ENCODE peak calls at places on chromosome 14, in five cellular contexts. H, O, R, A and L are unnamed samples.

GRCh38 chr14:104118006-104118844 is 20.2 kb upstream of the KIF26A start:
- DNase-seq in H (no peak), O (no peak), R (no peak), A (peak), L (no peak)

GRCh38 chr14:36204674-36205073 is 28.2 kb upstream of the PTCSC3 start:
- DNase-seq in H (no peak), O (no peak), R (no peak), A (no peak), L (no peak)

GRCh38 chr14:72617391-72618011 is 276.4 kb downstream of the DPF3 start:
- DNase-seq in H (peak), O (no peak), R (peak), A (no peak), L (no peak)

GRCh38 chr14:98633380-98633779 is 638.6 kb downstream of the BCL11B start:
- DNase-seq in H (no peak), O (no peak), R (no peak), A (no peak), L (no peak)

GRCh38 chr14:21894003-21894897 is 220.6 kb upstream of the OR4E1 start:
- DNase-seq in H (peak), O (no peak), R (peak), A (no peak), L (no peak)

GRCh38 chr14:75306917-75307699 is 28.5 kb downstream of the FOS start:
- DNase-seq in H (peak), O (no peak), R (no peak), A (no peak), L (no peak)

GRCh38 chr14:88005978-88006851 is 1.3 kb downstream of the GPR65 start:
- DNase-seq in H (no peak), O (no peak), R (peak), A (no peak), L (peak)

GRCh38 chr14:99774204-99774497 is 19.1 kb upstream of the EML1 start:
- DNase-seq in H (no peak), O (no peak), R (no peak), A (no peak), L (no peak)

GRCh38 chr14:93970589-93970966 is 5.8 kb downstream of the ASB2 start:
- DNase-seq in H (no peak), O (no peak), R (peak), A (no peak), L (peak)

GRCh38 chr14:75181426-75182062 is 5.1 kb upstream of the TMED10 start:
- DNase-seq in H (no peak), O (no peak), R (no peak), A (no peak), L (no peak)

GRCh38 chr14:69107407-69108003 is 45.4 kb downstream of the DCAF5 start:
- DNase-seq in H (peak), O (peak), R (no peak), A (no peak), L (peak)

GRCh38 chr14:76502638-76503037 is 126.7 kb downstream of the ESRRB start:
- DNase-seq in H (no peak), O (no peak), R (no peak), A (no peak), L (no peak)

GRCh38 chr14:90970167-90970600 is 90.3 kb downstream of the RPS6KA5 start:
- DNase-seq in H (peak), O (no peak), R (no peak), A (no peak), L (no peak)

GRCh38 chr14:71138236-71139057 is 231.2 kb downstream of the PCNX1 start:
- DNase-seq in H (no peak), O (no peak), R (no peak), A (no peak), L (no peak)

GRCh38 chr14:59332727-59333126 is 132.5 kb downstream of the GPR135 start:
- DNase-seq in H (peak), O (peak), R (no peak), A (no peak), L (no peak)

GRCh38 chr14:102207831-102208365 is 68.2 kb downstream of the WDR20 start:
- DNase-seq in H (no peak), O (no peak), R (no peak), A (peak), L (no peak)

GRCh38 chr14:35047961-35048513 is 2.0 kb downstream of the FAM177A1 start:
- DNase-seq in H (no peak), O (no peak), R (no peak), A (no peak), L (no peak)

GRCh38 chr14:94355191-94355794 is 32.2 kb upstream of the SERPINA6 start:
- DNase-seq in H (peak), O (peak), R (peak), A (peak), L (no peak)

GRCh38 chr14:30214456-30215090 is 286.9 kb upstream of the PRKD1 start:
- DNase-seq in H (peak), O (peak), R (no peak), A (no peak), L (no peak)

GRCh38 chr14:54127526-54127925 is 170.9 kb upstream of the BMP4 start:
- DNase-seq in H (peak), O (peak), R (no peak), A (no peak), L (no peak)

GRCh38 chr14:75939200-75939599 is 42.6 kb downstream of the TGFB3 start:
- DNase-seq in H (no peak), O (no peak), R (no peak), A (no peak), L (no peak)